ENCODE peak calls at places on chromosomes 5 and 9, in nine cellular contexts. J, H, B, M, I, F, E, O and W are unnamed samples.

GRCh38 chr9:113599647-113600476 is 136.3 kb downstream of the RGS3 start:
- DNase-seq in E (no peak), I (no peak), F (no peak), M (no peak), O (no peak), J (no peak), H (no peak), B (peak; percentile 63), W (no peak)

GRCh38 chr5:38809388-38810359 is 36.1 kb upstream of the OSMR start:
- DNase-seq in O (peak; percentile 89), M (peak; percentile 77), B (peak; percentile 82), F (peak; percentile 83), I (peak; percentile 68), H (peak; percentile 85), J (peak; percentile 75), E (peak; percentile 85), W (peak; percentile 96)

GRCh38 chr9:5612187-5612535 is 16.7 kb upstream of the RIC1 start:
- DNase-seq in J (no peak), F (no peak), B (no peak), E (no peak), O (no peak), H (no peak), I (no peak), M (no peak), W (no peak)

GRCh38 chr5:157540707-157541451 is 34.7 kb downstream of the ADAM19 start:
- DNase-seq in H (no peak), E (peak; percentile 73), J (no peak), O (peak; percentile 82), I (peak; percentile 72), B (peak; percentile 83), F (no peak), M (peak; percentile 73), W (peak; percentile 88)

GRCh38 chr9:76873056-76873792 is 32.7 kb downstream of the PRUNE2 start:
- DNase-seq in I (no peak), J (no peak), F (no peak), M (no peak), B (no peak), H (no peak), E (no peak), O (no peak), W (peak; percentile 31)

GRCh38 chr9:136532799-136533774 is 12.8 kb downstream of the NOTCH1 start:
- DNase-seq in E (no peak), B (peak; percentile 88), I (no peak), O (no peak), M (peak; percentile 81), J (no peak), F (no peak), H (no peak), W (no peak)

GRCh38 chr9:91119147-91119546 is 242.6 kb downstream of the AUH start:
- DNase-seq in M (no peak), F (no peak), B (no peak), I (no peak), H (no peak), O (no peak), E (no peak), J (no peak), W (no peak)

GRCh38 chr5:91928751-91929521 is 545.8 kb upstream of the ARRDC3 start:
- DNase-seq in I (no peak), F (peak; percentile 19), H (no peak), J (peak; percentile 10), O (no peak), M (no peak), E (no peak), B (no peak), W (no peak)

GRCh38 chr9:17630531-17630949 is 51.7 kb downstream of the SH3GL2 start:
- DNase-seq in F (no peak), O (no peak), E (no peak), M (no peak), H (no peak), I (no peak), J (no peak), B (no peak), W (no peak)

GRCh38 chr5:169041180-169041579 is 259.8 kb downstream of the SLIT3 start:
- DNase-seq in E (no peak), I (no peak), O (no peak), M (no peak), J (no peak), F (no peak), B (no peak), H (no peak), W (no peak)

GRCh38 chr9:7799234-7799933 is at the start of gene DMAC1:
- DNase-seq in B (peak; percentile 94), I (peak; percentile 83), H (peak; percentile 84), E (peak; percentile 88), M (peak; percentile 89), O (no peak), F (peak; percentile 96), J (peak; percentile 81), W (peak; percentile 54)

GRCh38 chr9:127733609-127734008 is 1.5 kb downstream of the TOR2A start:
- DNase-seq in I (no peak), M (no peak), F (no peak), E (no peak), O (no peak), J (no peak), B (no peak), H (no peak), W (no peak)

GRCh38 chr9:127734247-127734746 is 797 bp downstream of the TOR2A start:
- DNase-seq in O (no peak), E (no peak), I (no peak), F (no peak), J (no peak), M (no peak), B (peak; percentile 89), H (peak; percentile 23), W (no peak)

GRCh38 chr9:127735530-127736176 is 559 bp upstream of the TOR2A start:
- DNase-seq in I (no peak), O (no peak), M (no peak), F (no peak), H (no peak), J (no peak), B (no peak), E (no peak), W (no peak)

GRCh38 chr9:127732444-127732843 is 2.6 kb downstream of the TOR2A start:
- DNase-seq in E (no peak), M (no peak), I (no peak), B (no peak), J (no peak), O (no peak), F (no peak), H (no peak), W (no peak)

GRCh38 chr9:127734747-127735529 is at the start of gene TOR2A:
- DNase-seq in F (peak; percentile 97), O (peak; percentile 100), B (peak; percentile 99), M (peak; percentile 98), I (peak; percentile 99), E (peak; percentile 99), J (peak; percentile 92), H (peak; percentile 97), W (peak; percentile 95)
- TF ChIP-seq POLR2A in F (peak; percentile 63), O (no peak), B (peak; percentile 35), M (peak; percentile 90), I (peak; percentile 89), E (no peak), J (no peak), H (peak; percentile 77), W (no peak)

DNA sequence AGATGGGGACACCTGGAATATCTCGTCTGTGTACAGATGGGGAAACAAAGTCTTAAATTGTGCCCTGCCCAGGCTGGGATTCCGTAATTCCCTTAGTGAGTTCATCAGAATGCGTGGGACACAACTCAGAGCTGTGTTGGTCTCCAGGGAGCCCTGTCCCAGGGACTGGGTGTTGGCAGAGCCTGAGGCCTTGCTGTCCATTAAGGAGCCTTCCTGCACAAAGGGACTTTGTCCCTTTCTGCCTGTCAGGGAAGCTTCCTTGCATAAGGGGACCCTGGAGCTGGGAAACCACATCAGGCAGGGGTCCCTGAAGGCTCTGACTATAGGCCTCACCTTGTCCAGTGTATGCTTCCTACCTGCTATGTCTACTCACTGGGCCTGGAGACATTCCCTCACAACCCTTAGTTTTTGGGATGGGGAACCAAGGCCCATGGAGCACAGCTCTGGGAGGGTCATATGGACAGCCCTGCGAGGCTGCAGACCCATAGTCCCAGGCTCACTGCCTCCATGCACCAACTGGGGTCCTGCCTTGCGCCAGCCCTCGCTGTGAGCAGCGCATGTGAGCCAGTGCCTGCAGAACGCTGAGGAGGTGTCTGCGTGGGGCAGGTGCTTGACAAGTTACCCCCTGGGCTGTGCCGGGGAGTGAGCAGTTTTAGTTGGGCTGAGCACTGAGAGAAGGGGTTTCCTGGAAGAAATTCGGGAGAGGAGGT is 1.6 kb downstream of the CARD19 start:
- DNase-seq in F (peak; percentile 47), J (no peak), I (peak; percentile 42), M (no peak), O (peak; percentile 72), E (peak; percentile 30), B (peak; percentile 86), H (peak; percentile 7), W (no peak)
- TF ChIP-seq CTCF in F (no peak), J (no peak), I (no peak), M (no peak), O (no peak), E (no peak), B (no peak), H (no peak), W (no peak)

DNA sequence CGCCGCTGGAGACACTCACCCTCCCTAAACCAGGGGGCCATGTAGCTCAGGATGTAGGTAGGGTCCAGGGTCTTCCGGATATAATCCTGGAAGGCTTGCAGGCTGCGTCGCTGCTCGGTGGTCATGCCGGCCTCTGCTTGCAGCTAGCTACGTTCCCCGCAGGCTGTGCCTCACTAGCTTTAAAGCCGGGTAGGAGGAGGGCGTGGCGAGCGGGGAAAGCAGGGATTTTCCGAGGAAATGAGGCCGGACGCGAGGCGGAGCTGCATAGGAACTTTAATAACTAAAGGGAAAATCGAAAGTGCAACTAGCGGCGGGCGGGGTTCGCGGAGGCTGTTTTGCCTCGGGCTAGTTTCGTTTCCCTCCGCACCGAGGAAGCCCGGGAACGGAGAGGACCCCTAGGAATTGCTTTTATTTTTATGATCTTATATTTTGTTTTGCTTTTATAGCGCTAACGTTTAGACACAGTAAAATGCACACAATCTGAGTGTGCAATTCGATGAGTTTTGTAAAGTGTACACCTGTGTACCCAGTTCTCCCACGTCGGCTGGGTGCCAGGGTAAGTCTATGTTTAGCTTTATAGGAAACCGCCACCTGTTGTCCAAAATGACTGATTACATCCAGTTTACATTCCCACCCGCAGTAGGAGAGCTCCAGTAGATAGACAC is at the start of gene RIGI:
- DNase-seq in E (peak; percentile 95), I (peak; percentile 94), M (peak; percentile 96), F (peak; percentile 89), H (peak; percentile 95), J (peak; percentile 85), O (peak; percentile 97), B (peak; percentile 95), W (peak; percentile 92)
- TF ChIP-seq POLR2A in E (no peak), I (no peak), M (peak; percentile 46), F (peak; percentile 20), H (peak; percentile 50), J (no peak), O (no peak), B (no peak), W (no peak)

DNA sequence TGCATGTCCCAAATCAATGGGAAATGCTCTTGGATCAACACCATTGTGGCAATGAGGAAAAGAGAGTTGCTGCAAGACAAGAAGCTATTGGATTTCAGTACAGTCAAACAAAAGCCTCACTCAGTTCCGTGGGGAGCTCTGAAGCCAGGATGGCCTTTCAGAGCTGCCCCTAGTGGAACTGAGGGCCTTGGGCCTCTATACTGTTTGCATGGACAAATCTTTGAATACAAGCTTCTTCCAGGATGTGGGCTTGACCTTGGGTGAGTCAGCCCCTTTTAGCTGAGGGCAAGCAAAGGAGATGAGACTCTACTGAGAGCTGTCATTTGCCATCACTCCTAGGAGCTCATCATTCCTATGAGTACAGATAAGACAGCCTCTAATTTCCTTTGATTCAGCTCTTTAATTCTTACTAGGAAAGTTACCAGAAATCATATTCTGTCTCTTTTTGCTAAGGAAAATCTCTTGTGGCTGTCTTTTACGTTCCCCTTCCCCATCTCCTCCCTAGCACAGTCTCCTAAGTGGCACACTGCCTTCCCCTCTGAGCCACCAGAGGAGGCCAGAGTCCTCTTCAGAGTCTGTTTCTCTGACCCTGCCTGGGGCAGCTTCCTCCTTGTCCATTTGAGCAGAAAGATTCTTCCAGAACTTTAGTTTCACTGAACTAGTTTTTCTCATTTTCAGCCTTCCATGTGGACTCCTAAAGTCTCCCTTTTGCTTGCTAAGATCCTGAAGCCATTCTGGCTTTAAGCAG is 168.8 kb upstream of the POC5 start:
- DNase-seq in O (no peak), B (peak; percentile 60), E (no peak), I (no peak), F (peak; percentile 9), M (no peak), H (no peak), J (no peak), W (no peak)
- TF ChIP-seq CTCF in O (no peak), B (peak; percentile 18), E (peak; percentile 15), I (peak; percentile 52), F (peak; percentile 33), M (peak; percentile 39), H (no peak), J (peak; percentile 9), W (no peak)